ENCODE peak calls at places on chromosome X, in five cellular contexts. A is Peyer's patch, D is cardiac fibroblast, V is GM12864, Z is body of pancreas. C is an unnamed sample.

GRCh38 chrX:87580862-87581261 is 63.3 kb downstream of the KLHL4 start:
- DNase-seq in A (no peak), D (no peak), V (no peak), Z (no peak), C (no peak)

GRCh38 chrX:24301060-24301459 is 12.8 kb downstream of the SUPT20HL2 start:
- DNase-seq in A (no peak), D (no peak), V (no peak), Z (no peak), C (no peak)

GRCh38 chrX:10240918-10241317 is 84.1 kb downstream of the CLCN4 start:
- DNase-seq in A (no peak), D (peak), V (no peak), Z (no peak), C (peak)

GRCh38 chrX:318739-319578 is at the start of gene GTPBP6:
- DNase-seq in A (peak), D (peak), V (peak), Z (peak), C (peak)

GRCh38 chrX:2863646-2864045 is 34.9 kb downstream of the GYG2 start:
- DNase-seq in A (no peak), D (no peak), V (no peak), Z (no peak), C (no peak)

GRCh38 chrX:103157511-103158316 is 57.2 kb upstream of the BEX4 start:
- DNase-seq in A (no peak), D (peak), V (no peak), Z (peak), C (peak)

GRCh38 chrX:13898084-13898483 is 81.2 kb upstream of the GPM6B start:
- DNase-seq in A (no peak), D (peak), V (no peak), Z (no peak), C (no peak)

GRCh38 chrX:71181558-71181909 is 36.9 kb downstream of the NLGN3 start:
- DNase-seq in A (no peak), D (peak), V (peak), Z (peak), C (no peak)

GRCh38 chrX:123860983-123861382 is 1.1 kb downstream of the XIAP start:
- DNase-seq in A (no peak), D (peak), V (no peak), Z (peak), C (peak)

GRCh38 chrX:31893525-31893924 is 821.7 kb upstream of the FTHL17 start:
- DNase-seq in A (no peak), D (no peak), V (no peak), Z (no peak), C (no peak)

GRCh38 chrX:138897621-138898492 is 186.3 kb upstream of the FGF13 start:
- DNase-seq in A (no peak), D (no peak), V (no peak), Z (no peak), C (peak)

GRCh38 chrX:18490816-18491215 is 65.4 kb downstream of the CDKL5 start:
- DNase-seq in A (no peak), D (peak), V (no peak), Z (no peak), C (no peak)

GRCh38 chrX:8404443-8404842 is 60.2 kb upstream of the VCX3B start:
- DNase-seq in A (no peak), D (no peak), V (no peak), Z (peak), C (peak)

GRCh38 chrX:110795645-110796510 is at the start of gene CHRDL1:
- DNase-seq in A (peak), D (no peak), V (no peak), Z (peak), C (peak)

GRCh38 chrX:65926095-65927019 is 113.5 kb downstream of the VSIG4 start:
- DNase-seq in A (no peak), D (no peak), V (peak), Z (no peak), C (no peak)

GRCh38 chrX:65536291-65536690 is 1.7 kb upstream of the LAS1L start:
- DNase-seq in A (no peak), D (no peak), V (no peak), Z (no peak), C (no peak)

GRCh38 chrX:42846741-42847140 is 68.8 kb upstream of the PPP1R2C start:
- DNase-seq in A (no peak), D (no peak), V (no peak), Z (no peak), C (no peak)

GRCh38 chrX:130196453-130196852 is 24.7 kb downstream of the RAB33A start:
- DNase-seq in A (no peak), D (no peak), V (no peak), Z (no peak), C (no peak)

GRCh38 chrX:15128838-15129237 is 141.0 kb downstream of the ASB9 start:
- DNase-seq in A (no peak), D (no peak), V (no peak), Z (no peak), C (no peak)

GRCh38 chrX:131762802-131763234 is 218.9 kb downstream of the OR13H1 start:
- DNase-seq in A (no peak), D (no peak), V (no peak), Z (peak), C (peak)

GRCh38 chrX:100263650-100264049 is 146.4 kb downstream of the PCDH19 start:
- DNase-seq in A (no peak), D (no peak), V (no peak), Z (no peak), C (no peak)

GRCh38 chrX:132375941-132376340 is 112.9 kb downstream of the MBNL3 start:
- DNase-seq in A (no peak), D (no peak), V (no peak), Z (no peak), C (no peak)

GRCh38 chrX:19577181-19577810 is 62.0 kb upstream of the MAP3K15 start:
- DNase-seq in A (no peak), D (no peak), V (no peak), Z (no peak), C (no peak)

GRCh38 chrX:47751670-47752069 is 85.0 kb upstream of the ZNF81 start:
- DNase-seq in A (peak), D (peak), V (no peak), Z (peak), C (no peak)

GRCh38 chrX:97672138-97672537 is 788.4 kb downstream of the RPA4 start:
- DNase-seq in A (no peak), D (no peak), V (no peak), Z (peak), C (no peak)

GRCh38 chrX:108167211-108167872 is 75.8 kb downstream of the ATG4A start:
- DNase-seq in A (no peak), D (peak), V (no peak), Z (no peak), C (peak)

GRCh38 chrX:129842510-129843208 is 1.0 kb downstream of the ZDHHC9 start:
- DNase-seq in A (peak), D (peak), V (no peak), Z (peak), C (peak)

GRCh38 chrX:32045149-32045548 is 973.3 kb upstream of the FTHL17 start:
- DNase-seq in A (no peak), D (no peak), V (no peak), Z (no peak), C (no peak)

GRCh38 chrX:43315622-43316021 is 340.5 kb upstream of the MAOA start:
- DNase-seq in A (no peak), D (no peak), V (no peak), Z (no peak), C (no peak)

GRCh38 chrX:134174273-134174660 is 62.7 kb upstream of the CCDC160 start:
- DNase-seq in A (no peak), D (no peak), V (no peak), Z (no peak), C (no peak)

GRCh38 chrX:134173541-134174272 is 63.3 kb upstream of the CCDC160 start:
- DNase-seq in A (no peak), D (no peak), V (no peak), Z (no peak), C (no peak)

GRCh38 chrX:134174859-134175258 is 62.1 kb upstream of the CCDC160 start:
- DNase-seq in A (no peak), D (no peak), V (no peak), Z (no peak), C (no peak)

GRCh38 chrX:134172588-134173259 is 64.3 kb upstream of the CCDC160 start:
- DNase-seq in A (peak), D (peak), V (no peak), Z (peak), C (peak)

GRCh38 chrX:134171661-134172587 is 65.1 kb upstream of the CCDC160 start:
- DNase-seq in A (peak), D (peak), V (no peak), Z (peak), C (no peak)
- H3K4me3 ChIP-seq in A (peak), D (peak), V (no peak), Z (peak), C (peak)

DNA sequence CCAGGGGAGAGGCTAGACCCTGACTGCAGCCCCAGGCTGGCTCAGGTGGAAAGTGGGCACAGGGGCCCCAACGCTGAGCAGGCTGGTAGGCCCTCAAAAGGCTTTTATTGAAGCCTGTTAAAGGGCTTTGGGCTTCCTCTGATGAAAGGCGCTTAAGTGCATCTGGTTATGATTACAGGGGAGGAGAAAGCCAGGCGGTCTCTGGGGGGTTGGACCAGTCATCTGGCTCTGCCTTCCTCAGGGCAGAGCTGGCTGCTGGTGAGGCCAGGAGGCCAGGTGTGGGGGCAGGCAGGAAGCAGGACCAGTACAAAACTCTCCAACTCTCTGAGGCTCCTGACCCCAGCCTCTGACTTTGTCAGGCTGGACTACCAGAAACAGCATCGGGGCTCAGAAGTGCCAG is 68.8 kb upstream of the BCOR start:
- DNase-seq in A (no peak), D (peak), V (no peak), Z (no peak), C (peak)
- H3K4me3 ChIP-seq in A (no peak), D (no peak), V (no peak), Z (no peak), C (no peak)

GRCh38 chrX:56765816-56766553 is 36.9 kb downstream of the NBDY start:
- DNase-seq in A (no peak), D (peak), V (no peak), Z (no peak), C (no peak)
- H3K4me3 ChIP-seq in A (no peak), D (no peak), V (no peak), Z (no peak), C (no peak)

GRCh38 chrX:72713130-72713529 is 976 bp downstream of the PHKA1 start:
- DNase-seq in A (no peak), D (peak), V (no peak), Z (no peak), C (peak)
- H3K4me3 ChIP-seq in A (no peak), D (peak), V (no peak), Z (no peak), C (peak)

GRCh38 chrX:72255864-72256263 is 17.0 kb upstream of the ERCC6L start:
- DNase-seq in A (no peak), D (no peak), V (no peak), Z (no peak), C (no peak)

GRCh38 chrX:72253686-72254085 is 14.9 kb upstream of the ERCC6L start:
- DNase-seq in A (no peak), D (no peak), V (no peak), Z (no peak), C (no peak)

GRCh38 chrX:72255445-72255844 is 16.6 kb upstream of the ERCC6L start:
- DNase-seq in A (no peak), D (no peak), V (no peak), Z (peak), C (no peak)

GRCh38 chrX:72258174-72258573 is 18.9 kb downstream of the RPS4X start:
- DNase-seq in A (no peak), D (peak), V (no peak), Z (no peak), C (peak)

GRCh38 chrX:72254835-72255234 is 16.0 kb upstream of the ERCC6L start:
- DNase-seq in A (no peak), D (no peak), V (no peak), Z (no peak), C (no peak)
- H3K4me3 ChIP-seq in A (no peak), D (no peak), V (no peak), Z (no peak), C (no peak)

GRCh38 chrX:153824348-153824747 is 6.0 kb downstream of the PDZD4 start:
- DNase-seq in A (no peak), D (no peak), V (no peak), Z (no peak), C (no peak)

GRCh38 chrX:153820601-153821000 is 9.7 kb downstream of the PDZD4 start:
- DNase-seq in A (no peak), D (no peak), V (no peak), Z (no peak), C (no peak)

GRCh38 chrX:153818571-153819397 is 11.6 kb downstream of the PDZD4 start:
- DNase-seq in A (peak), D (no peak), V (no peak), Z (peak), C (no peak)

GRCh38 chrX:153819398-153820083 is 10.8 kb downstream of the PDZD4 start:
- DNase-seq in A (no peak), D (no peak), V (no peak), Z (peak), C (no peak)

GRCh38 chrX:153821066-153821465 is 9.3 kb downstream of the PDZD4 start:
- DNase-seq in A (no peak), D (no peak), V (no peak), Z (no peak), C (no peak)
- H3K4me3 ChIP-seq in A (no peak), D (no peak), V (no peak), Z (no peak), C (no peak)

GRCh38 chrX:101415180-101416130 is 7.4 kb downstream of the HNRNPH2 start:
- DNase-seq in A (no peak), D (peak), V (no peak), Z (peak), C (peak)
- H3K4me3 ChIP-seq in A (no peak), D (no peak), V (no peak), Z (no peak), C (no peak)

C was measured in astrocyte of the spinal cord.